ENCODE peak calls at places on chromosomes 13 and 19, in five cellular contexts. N is lower leg skin, W is A549, R is ovary, B is PC-3. E is an unnamed sample.

GRCh38 chr19:3129112-3129511 is 6.7 kb upstream of the GNA15 start:
- DNase-seq in N (no peak), W (peak), R (no peak), B (peak), E (no peak)

GRCh38 chr13:23754506-23754905 is 134.7 kb downstream of the MIPEP start:
- DNase-seq in N (no peak), W (no peak), R (peak), B (no peak), E (no peak)

GRCh38 chr13:48000559-48001126 is 430 bp downstream of the SUCLA2 start:
- DNase-seq in N (no peak), W (peak), R (no peak), B (peak), E (no peak)

GRCh38 chr13:109782823-109783411 is 3.5 kb downstream of the IRS2 start:
- DNase-seq in N (peak), W (no peak), R (no peak), B (no peak), E (no peak)

GRCh38 chr13:91349992-91350911 is 2.8 kb downstream of the MIR17HG start:
- DNase-seq in N (no peak), W (no peak), R (no peak), B (no peak), E (no peak)

GRCh38 chr19:5083547-5083965 is 114.6 kb downstream of the KDM4B start:
- DNase-seq in N (peak), W (no peak), R (peak), B (no peak), E (no peak)

GRCh38 chr13:96810104-96810503 is 184.2 kb downstream of the OXGR1 start:
- DNase-seq in N (no peak), W (no peak), R (no peak), B (no peak), E (no peak)

GRCh38 chr19:4609878-4610511 is 29.3 kb upstream of the TNFAIP8L1 start:
- DNase-seq in N (no peak), W (no peak), R (no peak), B (no peak), E (no peak)

GRCh38 chr13:40517486-40518311 is 148.7 kb downstream of the FOXO1 start:
- DNase-seq in N (no peak), W (no peak), R (no peak), B (no peak), E (no peak)

GRCh38 chr19:38799104-38799503 is 10.1 kb downstream of the LGALS7B start:
- DNase-seq in N (no peak), W (no peak), R (no peak), B (peak), E (no peak)

GRCh38 chr13:40682449-40683240 is 16.2 kb upstream of the FOXO1 start:
- DNase-seq in N (no peak), W (peak), R (no peak), B (peak), E (no peak)

GRCh38 chr13:36124236-36124822 is 6.9 kb downstream of the DCLK1 start:
- DNase-seq in N (no peak), W (no peak), R (peak), B (peak), E (no peak)

GRCh38 chr13:25169356-25169755 is 2.7 kb downstream of the AMER2 start:
- DNase-seq in N (no peak), W (no peak), R (no peak), B (no peak), E (no peak)

GRCh38 chr13:33957497-33957905 is 139.6 kb downstream of the RFC3 start:
- DNase-seq in N (no peak), W (no peak), R (no peak), B (no peak), E (no peak)

GRCh38 chr19:32868206-32868950 is 1.2 kb downstream of the SLC7A9 start:
- DNase-seq in N (peak), W (no peak), R (no peak), B (no peak), E (no peak)

GRCh38 chr13:26377038-26377437 is 123.1 kb downstream of the CDK8 start:
- DNase-seq in N (no peak), W (peak), R (no peak), B (peak), E (no peak)

GRCh38 chr13:99086869-99087129 is 108.9 kb upstream of the DOCK9 start:
- DNase-seq in N (peak), W (no peak), R (no peak), B (no peak), E (no peak)

GRCh38 chr13:105920375-105920774 is 615.1 kb downstream of the EFNB2 start:
- DNase-seq in N (no peak), W (peak), R (no peak), B (peak), E (peak)

GRCh38 chr19:16235811-16236710 is 38.4 kb downstream of the AP1M1 start:
- DNase-seq in N (peak), W (no peak), R (no peak), B (no peak), E (no peak)

GRCh38 chr19:58380736-58381459 is at the start of gene ZNF837:
- DNase-seq in N (peak), W (peak), R (peak), B (peak), E (peak)

GRCh38 chr13:33639640-33640080 is 178.3 kb upstream of the RFC3 start:
- DNase-seq in N (no peak), W (no peak), R (no peak), B (peak), E (no peak)

GRCh38 chr19:42120276-42121010 is 11.8 kb downstream of the POU2F2 start:
- DNase-seq in N (no peak), W (no peak), R (no peak), B (no peak), E (no peak)

GRCh38 chr19:18098891-18099622 is 1.5 kb downstream of the MAST3 start:
- DNase-seq in N (no peak), W (no peak), R (no peak), B (no peak), E (no peak)

GRCh38 chr13:52686381-52686780 is 33.7 kb downstream of the SUGT1 start:
- DNase-seq in N (no peak), W (no peak), R (no peak), B (no peak), E (no peak)

GRCh38 chr13:76148926-76149325 is 512.8 kb downstream of the LMO7 start:
- DNase-seq in N (no peak), W (no peak), R (no peak), B (peak), E (no peak)

GRCh38 chr13:38697628-38698333 is 10.9 kb downstream of the FREM2 start:
- DNase-seq in N (no peak), W (no peak), R (no peak), B (peak), E (peak)

GRCh38 chr13:61988810-61989209 is 573.2 kb upstream of the PCDH20 start:
- DNase-seq in N (no peak), W (no peak), R (no peak), B (no peak), E (no peak)

GRCh38 chr13:50081106-50081898 is 66.1 kb downstream of the KCNRG start:
- DNase-seq in N (peak), W (peak), R (peak), B (no peak), E (no peak)

GRCh38 chr13:37618554-37618953 is 20.0 kb upstream of the POSTN start:
- DNase-seq in N (no peak), W (no peak), R (no peak), B (no peak), E (no peak)

GRCh38 chr19:50496189-50497029 is 14.6 kb downstream of the JOSD2 start:
- DNase-seq in N (no peak), W (peak), R (no peak), B (no peak), E (no peak)

GRCh38 chr13:77544365-77544764 is 8.9 kb downstream of the SCEL start:
- DNase-seq in N (no peak), W (no peak), R (peak), B (peak), E (no peak)

GRCh38 chr13:34833562-34834182 is 108.4 kb upstream of the NBEA start:
- DNase-seq in N (no peak), W (peak), R (no peak), B (peak), E (no peak)

GRCh38 chr19:46860846-46861690 is at the start of gene ARHGAP35:
- DNase-seq in N (peak), W (no peak), R (no peak), B (peak), E (no peak)

GRCh38 chr19:5339950-5340636 is 519 bp downstream of the PTPRS start:
- DNase-seq in N (no peak), W (no peak), R (peak), B (peak), E (no peak)

GRCh38 chr13:92900455-92900854 is 326.2 kb upstream of the GPC6 start:
- DNase-seq in N (no peak), W (no peak), R (no peak), B (no peak), E (no peak)

GRCh38 chr19:38057954-38058690 is 151.1 kb downstream of the SIPA1L3 start:
- DNase-seq in N (no peak), W (peak), R (no peak), B (peak), E (no peak)

GRCh38 chr13:76667551-76667950 is 218.7 kb downstream of the KCTD12 start:
- DNase-seq in N (no peak), W (peak), R (no peak), B (peak), E (no peak)

GRCh38 chr19:10519421-10519820 is 2.2 kb upstream of the S1PR5 start:
- DNase-seq in N (no peak), W (no peak), R (no peak), B (no peak), E (no peak)

GRCh38 chr19:10517760-10518443 is 655 bp upstream of the S1PR5 start:
- DNase-seq in N (no peak), W (peak), R (no peak), B (peak), E (no peak)

GRCh38 chr19:10517361-10517759 is at the start of gene S1PR5:
- DNase-seq in N (no peak), W (peak), R (no peak), B (no peak), E (no peak)

GRCh38 chr19:10516671-10517286 is 468 bp downstream of the S1PR5 start:
- DNase-seq in N (no peak), W (no peak), R (no peak), B (no peak), E (no peak)

DNA sequence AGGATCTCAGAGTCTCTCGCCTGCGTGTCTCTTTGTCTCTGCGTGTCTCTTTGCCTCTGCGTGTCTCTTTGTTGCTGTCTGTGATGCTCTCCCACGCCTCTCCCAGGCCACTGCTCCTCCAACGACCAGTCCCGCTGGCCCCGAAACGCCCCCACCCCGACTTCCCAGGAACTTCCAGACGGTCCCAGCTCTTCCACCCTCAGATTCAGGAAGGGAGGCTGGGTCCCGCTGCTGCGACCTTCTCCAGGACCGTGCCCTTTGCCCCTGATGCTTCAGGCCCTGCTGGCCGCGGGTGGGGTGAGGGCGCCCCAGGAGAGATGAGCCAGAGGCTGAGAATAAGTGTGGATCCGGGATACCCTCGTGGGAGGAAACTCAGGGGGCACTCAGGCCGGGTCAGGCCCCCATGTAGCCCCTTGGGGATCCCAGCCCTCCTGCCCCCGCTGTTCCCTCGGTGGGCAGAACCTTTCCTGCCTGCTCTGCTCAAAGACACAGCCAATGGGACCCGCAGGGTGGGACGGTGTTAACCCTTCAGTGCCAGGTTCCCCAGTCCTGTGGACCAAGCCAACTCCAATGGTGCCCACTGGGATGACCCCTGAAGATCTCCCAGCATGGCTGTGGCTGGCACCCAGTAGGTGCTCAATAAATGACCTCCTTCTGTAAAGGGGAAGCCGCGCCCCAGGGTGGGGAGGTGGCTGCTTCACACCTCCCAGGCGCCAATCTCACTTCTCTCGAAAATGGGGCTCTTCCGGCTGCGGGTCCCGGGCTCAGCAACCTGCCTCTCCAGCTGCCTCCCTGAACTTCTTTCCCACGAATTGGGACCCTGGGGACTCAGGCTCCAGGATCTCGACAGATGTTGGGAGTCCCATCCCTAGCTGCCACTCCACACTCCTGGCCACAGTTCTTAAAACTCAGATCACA is 1.5 kb upstream of the S1PR5 start:
- DNase-seq in N (no peak), W (no peak), R (no peak), B (no peak), E (no peak)
- H3K4me3 ChIP-seq in N (no peak), W (no peak), R (no peak), B (peak), E (no peak)

GRCh38 chr13:66691149-66691548 is 539.0 kb downstream of the PCDH9 start:
- DNase-seq in N (no peak), W (no peak), R (no peak), B (no peak), E (no peak)

GRCh38 chr13:66689628-66690027 is 540.5 kb downstream of the PCDH9 start:
- DNase-seq in N (no peak), W (peak), R (no peak), B (peak), E (no peak)

GRCh38 chr13:66693656-66694055 is 536.5 kb downstream of the PCDH9 start:
- DNase-seq in N (no peak), W (no peak), R (no peak), B (no peak), E (no peak)

GRCh38 chr13:66689037-66689619 is 541.0 kb downstream of the PCDH9 start:
- DNase-seq in N (no peak), W (peak), R (no peak), B (no peak), E (no peak)
- TF ChIP-seq CTCF in N (no peak), W (peak), R (no peak), B (peak), E (peak)

GRCh38 chr19:48514123-48514458 is 2.5 kb upstream of the LMTK3 start:
- DNase-seq in N (no peak), W (no peak), R (no peak), B (no peak), E (no peak)

GRCh38 chr19:48511321-48511731 is 309 bp downstream of the LMTK3 start:
- DNase-seq in N (no peak), W (no peak), R (no peak), B (no peak), E (no peak)

GRCh38 chr19:48511800-48512503 is at the start of gene LMTK3:
- DNase-seq in N (no peak), W (peak), R (no peak), B (peak), E (no peak)

GRCh38 chr19:48512504-48513288 is 1.1 kb upstream of the LMTK3 start:
- DNase-seq in N (no peak), W (no peak), R (no peak), B (no peak), E (no peak)

GRCh38 chr19:48513289-48514122 is 1.9 kb upstream of the LMTK3 start:
- DNase-seq in N (no peak), W (peak), R (no peak), B (peak), E (no peak)
- H3K4me3 ChIP-seq in N (peak), W (peak), R (peak), B (peak), E (peak)

GRCh38 chr13:21898461-21898860 is 227.6 kb downstream of the FGF9 start:
- DNase-seq in N (no peak), W (no peak), R (no peak), B (no peak), E (no peak)
- TF ChIP-seq CTCF in N (no peak), W (no peak), R (no peak), B (no peak), E (no peak)

GRCh38 chr13:44112700-44113329 is 233.1 kb downstream of the LACC1 start:
- DNase-seq in N (no peak), W (no peak), R (no peak), B (no peak), E (no peak)
- H3K4me3 ChIP-seq in N (no peak), W (no peak), R (no peak), B (no peak), E (peak)

DNA sequence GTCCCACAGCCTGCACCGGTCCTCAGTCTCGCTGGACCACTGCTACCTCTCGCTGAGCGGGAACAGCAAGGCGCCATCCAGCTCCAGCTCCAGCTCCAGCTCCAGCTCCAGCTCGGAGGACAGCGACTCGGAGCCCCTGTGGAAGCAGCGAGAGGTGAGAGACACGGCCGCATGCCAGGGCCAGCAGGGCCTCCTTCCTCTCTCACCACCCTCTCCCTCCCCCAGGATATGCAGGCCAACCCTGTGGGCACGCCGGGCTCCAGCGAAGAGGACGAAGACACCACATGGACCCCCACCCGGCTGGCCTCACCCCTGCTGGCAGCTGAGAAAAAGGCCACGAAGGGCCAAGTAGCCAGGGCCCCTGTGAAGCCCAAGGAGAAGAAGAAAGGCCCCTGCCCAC is 7.3 kb downstream of the SIX5 start:
- DNase-seq in N (peak), W (no peak), R (no peak), B (no peak), E (no peak)
- TF ChIP-seq CTCF in N (no peak), W (no peak), R (no peak), B (no peak), E (no peak)

DNA sequence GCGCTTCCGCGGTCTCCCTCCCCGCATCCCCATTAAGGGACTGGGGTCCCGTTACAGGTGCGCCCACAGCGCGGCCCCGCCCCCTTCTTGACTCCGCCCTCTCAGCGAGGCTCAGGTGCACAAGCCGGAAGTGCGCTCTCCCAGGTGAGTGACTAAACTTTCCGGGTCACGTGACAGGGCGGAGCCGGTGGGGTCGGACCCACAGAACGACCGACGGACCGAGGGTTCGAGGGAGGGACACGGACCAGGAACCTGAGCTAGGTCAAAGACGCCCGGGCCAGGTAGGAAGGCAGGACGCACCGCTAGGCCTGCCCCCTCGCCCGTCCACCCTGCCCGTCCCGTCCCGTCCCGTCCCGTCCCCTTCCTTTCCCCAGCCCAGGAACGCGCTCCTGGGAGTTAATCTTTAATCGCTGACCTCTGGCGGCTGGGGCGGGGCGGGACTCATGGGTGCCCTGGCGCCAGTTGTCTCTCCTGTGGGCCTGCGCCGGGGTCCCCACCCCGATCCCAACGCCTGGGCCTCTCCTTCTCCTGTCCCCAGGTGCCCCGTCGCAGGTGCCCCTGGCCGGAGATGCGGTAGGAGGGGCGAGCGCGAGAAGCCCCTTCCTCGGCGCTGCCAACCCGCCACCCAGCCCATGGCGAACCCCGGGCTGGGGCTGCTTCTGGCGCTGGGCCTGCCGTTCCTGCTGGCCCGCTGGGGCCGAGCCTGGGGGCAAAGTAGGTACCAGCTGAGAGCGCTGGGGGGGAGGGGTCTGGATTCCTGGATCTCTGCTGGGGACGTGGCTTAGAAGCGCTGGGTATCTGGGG is at the start of gene CRB3:
- DNase-seq in N (peak), W (peak), R (no peak), B (peak), E (no peak)
- H3K4me3 ChIP-seq in N (peak), W (peak), R (peak), B (peak), E (peak)

GRCh38 chr19:2081873-2082810 is 14.0 kb downstream of the MOB3A start:
- DNase-seq in N (no peak), W (no peak), R (no peak), B (no peak), E (no peak)

GRCh38 chr19:2077833-2078619 is 18.1 kb downstream of the MOB3A start:
- DNase-seq in N (no peak), W (no peak), R (no peak), B (no peak), E (no peak)

GRCh38 chr19:2079076-2079864 is 16.9 kb downstream of the MOB3A start:
- DNase-seq in N (no peak), W (no peak), R (no peak), B (no peak), E (no peak)

GRCh38 chr19:2079865-2080301 is 16.2 kb downstream of the MOB3A start:
- DNase-seq in N (no peak), W (no peak), R (no peak), B (no peak), E (no peak)

DNA sequence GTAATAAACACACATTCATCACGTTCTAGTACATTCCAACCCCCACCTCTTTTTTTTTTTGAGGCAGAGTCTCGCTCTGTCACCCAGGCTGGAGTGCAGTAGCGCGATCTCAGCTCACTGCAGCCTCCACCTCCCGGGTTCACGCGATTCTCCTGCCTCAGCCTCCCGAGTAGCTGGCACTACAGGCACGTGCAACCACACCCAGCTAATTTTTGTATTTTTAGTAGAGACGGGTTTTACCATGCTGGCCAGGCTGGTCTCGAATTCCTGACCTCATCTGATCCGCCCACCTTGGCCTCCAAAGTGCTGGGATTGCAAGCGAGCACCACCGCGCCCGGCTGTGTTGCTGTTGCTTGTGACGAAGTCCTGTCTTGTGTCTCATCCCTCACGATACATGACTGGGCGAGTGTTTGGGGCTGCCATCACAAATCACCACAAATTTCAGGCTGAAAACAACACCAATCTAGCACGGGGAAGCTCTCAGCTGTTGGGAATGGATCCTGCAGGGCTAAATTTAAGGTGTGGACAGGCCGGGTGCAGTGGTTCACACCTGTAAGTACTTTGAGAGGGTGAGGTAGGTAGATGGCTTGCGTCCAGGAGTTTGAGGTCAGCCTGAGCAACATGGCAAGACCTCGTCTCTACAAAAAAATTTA is 15.7 kb downstream of the MOB3A start:
- DNase-seq in N (no peak), W (no peak), R (no peak), B (no peak), E (no peak)
- TF ChIP-seq CTCF in N (no peak), W (no peak), R (no peak), B (no peak), E (no peak)